ENCODE peak calls at places on chromosomes 3 and 15, in four cellular contexts. C is GM06990, R is heart left ventricle, V is AG04450. D is an unnamed sample.
A peak's percentile ranks its signal among the peaks of the same experiment; 100 is the strongest.

GRCh38 chr15:59329570-59330350 is 42.9 kb downstream of the MYO1E start:
- DNase-seq in C (no peak), R (peak; percentile 27), V (peak; percentile 41), D (no peak)

GRCh38 chr3:40226636-40227035 is 82.9 kb upstream of the EIF1B start:
- DNase-seq in C (no peak), R (no peak), V (no peak), D (no peak)

GRCh38 chr3:108474581-108474980 is 35.8 kb downstream of the MYH15 start:
- DNase-seq in C (no peak), R (no peak), V (peak; percentile 72), D (no peak)

GRCh38 chr15:81814882-81815455 is 230.8 kb downstream of the MEX3B start:
- DNase-seq in C (no peak), R (no peak), V (no peak), D (no peak)

GRCh38 chr3:192943384-192943783 is 25.7 kb upstream of the MB21D2 start:
- DNase-seq in C (no peak), R (peak; percentile 30), V (no peak), D (no peak)

GRCh38 chr3:138328341-138328740 is 1.3 kb downstream of the NME9 start:
- DNase-seq in C (no peak), R (no peak), V (no peak), D (no peak)

GRCh38 chr3:141279074-141279945 is 47.7 kb downstream of the PXYLP1 start:
- DNase-seq in C (no peak), R (no peak), V (no peak), D (no peak)

GRCh38 chr3:172404237-172404962 is 43.9 kb downstream of the GHSR start:
- DNase-seq in C (no peak), R (no peak), V (no peak), D (no peak)

GRCh38 chr3:5195605-5196004 is 8.1 kb downstream of the EDEM1 start:
- DNase-seq in C (no peak), R (no peak), V (no peak), D (no peak)

GRCh38 chr3:177977381-177978158 is 558.7 kb upstream of the KCNMB2 start:
- DNase-seq in C (no peak), R (no peak), V (peak; percentile 74), D (no peak)

GRCh38 chr3:173275740-173276139 is 121.8 kb upstream of the NLGN1 start:
- DNase-seq in C (no peak), R (no peak), V (no peak), D (no peak)

GRCh38 chr3:63842127-63842526 is 21.5 kb downstream of the THOC7 start:
- DNase-seq in C (no peak), R (no peak), V (no peak), D (no peak)

GRCh38 chr3:80439490-80439889 is 671.7 kb upstream of the ROBO1 start:
- DNase-seq in C (no peak), R (no peak), V (no peak), D (no peak)

GRCh38 chr15:78618064-78618463 is 2.7 kb downstream of the CHRNA3 start:
- DNase-seq in C (no peak), R (no peak), V (no peak), D (no peak)

GRCh38 chr3:164451083-164451910 is 627.0 kb downstream of the SI start:
- DNase-seq in C (no peak), R (no peak), V (no peak), D (no peak)

GRCh38 chr3:176951144-176951543 is 246.1 kb downstream of the TBL1XR1 start:
- DNase-seq in C (no peak), R (peak; percentile 71), V (no peak), D (no peak)

GRCh38 chr3:99776516-99777209 is 41.0 kb upstream of the CMSS1 start:
- DNase-seq in C (no peak), R (no peak), V (no peak), D (no peak)

GRCh38 chr15:57560976-57561711 is 30.6 kb upstream of the MYZAP start:
- DNase-seq in C (peak; percentile 48), R (peak; percentile 77), V (peak; percentile 26), D (peak; percentile 74)

GRCh38 chr3:15942936-15943335 is 145.2 kb upstream of the ANKRD28 start:
- DNase-seq in C (no peak), R (no peak), V (no peak), D (no peak)

GRCh38 chr15:46126581-46126980 is 491.8 kb downstream of the SQOR start:
- DNase-seq in C (no peak), R (no peak), V (no peak), D (no peak)

GRCh38 chr15:37818152-37818677 is 116.2 kb upstream of the TMCO5A start:
- DNase-seq in C (no peak), R (no peak), V (no peak), D (no peak)

GRCh38 chr15:85858586-85859375 is 64.1 kb upstream of the KLHL25 start:
- DNase-seq in C (peak; percentile 46), R (peak; percentile 39), V (no peak), D (peak; percentile 77)

GRCh38 chr3:8460815-8461482 is 40.7 kb upstream of the LMCD1 start:
- DNase-seq in C (no peak), R (no peak), V (no peak), D (no peak)

GRCh38 chr3:32420138-32420981 is 28.7 kb downstream of the CMTM7 start:
- DNase-seq in C (peak; percentile 63), R (no peak), V (no peak), D (peak; percentile 73)

GRCh38 chr15:59437777-59438574 is at the start of gene FAM81A:
- DNase-seq in C (peak; percentile 85), R (peak; percentile 91), V (no peak), D (peak; percentile 96)

GRCh38 chr3:127208483-127209100 is 15.7 kb downstream of the PRR23E start:
- DNase-seq in C (no peak), R (no peak), V (no peak), D (no peak)

GRCh38 chr15:50685191-50685975 is 1.2 kb downstream of the TRPM7 start:
- DNase-seq in C (no peak), R (no peak), V (no peak), D (no peak)
- TF ChIP-seq CTCF in C (no peak), R (peak; percentile 8), V (peak; percentile 24), D (no peak)

DNA sequence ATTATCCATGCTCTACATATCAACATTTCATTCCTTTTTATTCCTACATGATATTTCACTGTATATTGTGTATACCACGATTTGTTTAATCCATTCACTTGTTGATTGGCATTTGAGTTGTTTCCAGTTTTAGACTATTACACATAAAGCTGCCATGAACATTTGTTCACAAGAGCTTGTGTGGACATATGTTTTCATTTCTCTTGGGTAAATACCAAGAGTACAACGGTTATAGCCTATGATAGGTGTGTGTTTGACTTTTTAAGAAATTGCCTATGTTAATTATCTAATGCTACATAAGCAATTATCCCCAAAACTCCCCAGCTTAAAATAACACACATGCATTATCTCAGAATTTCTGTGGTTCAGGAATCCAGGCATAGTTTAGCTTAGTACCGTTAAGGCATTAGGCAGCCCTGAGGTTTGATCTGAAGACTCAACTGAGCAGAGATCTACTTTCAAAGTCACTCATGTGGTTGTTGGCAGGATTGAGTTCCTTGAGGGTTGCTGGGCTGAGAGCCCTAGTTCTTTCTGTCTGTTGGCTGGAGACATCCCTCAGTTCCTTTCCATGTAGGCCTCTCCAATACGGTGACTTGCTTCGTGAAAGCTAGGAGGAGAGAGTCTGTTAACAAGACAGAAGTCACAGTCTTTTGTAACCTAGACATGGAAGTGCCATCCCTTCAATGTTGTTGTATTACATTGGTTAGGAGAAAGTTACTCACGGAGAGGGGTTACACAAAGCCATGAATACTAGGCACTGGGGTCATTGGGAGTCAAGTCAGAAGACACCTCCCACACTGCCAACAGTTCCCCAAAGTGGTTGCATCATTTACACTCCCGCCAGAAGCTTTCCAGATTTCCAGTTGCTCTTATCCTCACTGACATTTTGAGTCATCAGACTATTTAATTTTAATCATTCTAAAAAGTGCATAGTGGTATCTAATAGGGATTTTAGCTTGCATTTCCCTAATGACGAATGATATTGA is 21.0 kb upstream of the PCSK6 start:
- DNase-seq in C (no peak), R (no peak), V (no peak), D (no peak)
- TF ChIP-seq CTCF in C (no peak), R (no peak), V (no peak), D (no peak)

DNA sequence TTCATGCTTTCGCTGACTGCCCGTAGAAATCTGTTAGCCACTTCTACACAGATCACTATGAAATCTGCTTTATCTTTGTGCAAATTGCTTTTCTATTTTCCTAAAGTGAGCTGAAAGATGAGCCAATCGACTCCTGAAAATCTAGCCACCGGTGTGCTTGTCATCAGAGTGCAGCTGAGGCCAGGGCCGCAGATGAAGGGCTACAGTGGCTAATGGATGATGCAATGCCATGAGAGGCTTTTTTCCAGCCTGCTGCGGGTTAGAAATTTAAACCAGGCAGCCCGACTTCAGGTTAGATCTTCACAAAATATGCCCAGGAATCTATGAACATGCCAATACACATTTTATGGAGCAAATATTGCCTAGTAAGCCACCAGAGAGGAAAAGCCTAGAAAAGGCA is 948.2 kb upstream of the CFAP20DC start:
- DNase-seq in C (no peak), R (no peak), V (no peak), D (no peak)
- TF ChIP-seq CTCF in C (no peak), R (no peak), V (no peak), D (no peak)

DNA sequence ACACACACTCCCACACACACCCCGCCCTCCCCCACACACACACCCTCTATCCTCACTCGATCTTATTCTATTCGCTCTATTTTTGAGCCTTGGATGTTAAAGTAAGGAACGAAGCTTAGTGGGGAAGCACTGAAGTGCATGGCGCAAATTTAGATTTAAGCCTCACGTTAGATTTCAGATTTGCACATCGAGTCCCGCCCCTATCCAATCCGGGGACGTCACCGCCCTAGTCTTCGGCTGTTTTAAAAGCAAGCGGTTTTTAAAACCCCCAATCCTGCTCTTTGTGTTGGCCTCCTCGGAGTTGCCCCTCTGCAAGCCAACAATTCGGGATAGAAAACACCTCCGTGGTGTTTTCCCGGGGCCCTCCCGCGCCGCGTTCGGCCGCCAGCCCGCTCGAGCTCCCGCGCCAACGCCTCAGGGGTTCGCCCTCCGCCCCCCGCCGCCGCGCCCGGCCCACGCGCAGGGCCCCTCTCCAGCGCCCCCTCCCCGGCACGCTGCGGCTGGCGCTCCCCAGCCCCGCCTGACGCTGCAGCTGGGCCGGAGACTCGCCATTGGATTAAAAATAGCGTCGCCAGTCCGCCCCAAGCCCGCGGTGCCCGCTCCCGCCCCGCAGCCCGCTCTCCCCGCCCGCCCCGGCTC is at the start of gene USP13:
- DNase-seq in C (peak; percentile 81), R (peak; percentile 79), V (peak; percentile 55), D (peak; percentile 88)
- TF ChIP-seq CTCF in C (no peak), R (no peak), V (no peak), D (peak; percentile 22)

DNA sequence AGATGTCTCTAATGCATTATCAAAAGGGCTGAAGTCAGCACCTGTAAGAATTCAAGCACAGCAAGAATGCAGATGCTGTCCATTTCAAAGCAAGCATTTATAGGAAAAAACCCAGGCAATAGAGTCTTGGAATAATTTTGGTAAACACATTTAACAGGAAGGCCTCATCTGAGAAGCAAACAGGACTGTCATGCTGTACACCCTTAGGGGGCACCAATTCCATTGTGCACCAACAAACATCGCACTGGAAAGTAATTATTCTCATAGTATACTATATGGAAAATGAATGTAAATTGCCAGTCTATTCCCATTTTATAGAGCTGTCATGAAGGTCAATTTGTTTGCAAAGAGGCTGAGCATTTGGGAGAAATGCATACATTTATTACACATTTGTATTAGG is 247.3 kb upstream of the SUCLG2 start:
- DNase-seq in C (no peak), R (no peak), V (no peak), D (no peak)
- TF ChIP-seq CTCF in C (peak; percentile 15), R (no peak), V (no peak), D (no peak)

GRCh38 chr3:69821133-69821532 is 81.9 kb downstream of the MITF start:
- DNase-seq in C (no peak), R (no peak), V (no peak), D (no peak)
- TF ChIP-seq CTCF in C (no peak), R (no peak), V (no peak), D (no peak)